ENCODE peak calls at places on chromosomes 11 and 22, in five cellular contexts. Q is colonic mucosa, U is glomerular endothelial cell, Z is stomach, X is PC-9. C is an unnamed sample.
A peak's percentile ranks its signal among the peaks of the same experiment; 100 is the strongest.

GRCh38 chr11:123740787-123741158 is 687 bp downstream of the ZNF202 start:
- DNase-seq in Q (peak; percentile 22), U (no peak), Z (no peak), X (no peak), C (no peak)

GRCh38 chr11:111185259-111185658 is 60.3 kb upstream of the POU2AF2 start:
- DNase-seq in Q (no peak), U (no peak), Z (no peak), X (no peak), C (no peak)

GRCh38 chr11:112118176-112118575 is 31.5 kb downstream of the SDHD start:
- DNase-seq in Q (no peak), U (no peak), Z (no peak), X (no peak), C (no peak)

GRCh38 chr11:112961146-112961668 is at the start of gene NCAM1:
- DNase-seq in Q (peak; percentile 59), U (no peak), Z (peak; percentile 67), X (peak; percentile 66), C (peak; percentile 28)

GRCh38 chr11:44600739-44601416 is 35.4 kb downstream of the CD82 start:
- DNase-seq in Q (no peak), U (no peak), Z (no peak), X (no peak), C (peak; percentile 76)

GRCh38 chr11:77267910-77268309 is 33.6 kb downstream of the GDPD4 start:
- DNase-seq in Q (no peak), U (no peak), Z (no peak), X (no peak), C (no peak)

GRCh38 chr22:37508431-37508963 is 10.7 kb downstream of the CARD10 start:
- DNase-seq in Q (no peak), U (no peak), Z (no peak), X (peak; percentile 59), C (no peak)

GRCh38 chr11:289706-290620 is 1.0 kb downstream of the PGGHG start:
- DNase-seq in Q (no peak), U (no peak), Z (no peak), X (no peak), C (peak; percentile 58)

GRCh38 chr11:15710593-15711260 is 596.0 kb downstream of the INSC start:
- DNase-seq in Q (no peak), U (no peak), Z (no peak), X (no peak), C (no peak)

GRCh38 chr22:29786026-29786425 is 18.9 kb downstream of the UQCR10 start:
- DNase-seq in Q (no peak), U (no peak), Z (peak; percentile 66), X (no peak), C (no peak)